ENCODE peak calls at places on chromosomes 12 and 14, in ten cellular contexts. I is K562; O is ovary; W is psoas muscle; N is SK-N-SH; J is CD8-positive, alpha-beta memory T cell; G is uterus; F is small intestine; K is PC-9; P is mammary epithelial cell. A is an unnamed sample.

GRCh38 chr12:131983554-131983953 is 33.8 kb downstream of the EP400 start:
- DNase-seq in K (no peak), J (no peak), W (no peak), N (no peak), I (no peak), P (no peak), F (no peak), O (no peak), G (no peak), A (no peak)

GRCh38 chr12:109053382-109054123 is 1.2 kb downstream of the USP30 start:
- DNase-seq in J (no peak), N (no peak), G (no peak), W (no peak), O (no peak), I (peak; percentile 29), F (peak; percentile 65), K (no peak), P (peak; percentile 4), A (no peak)

GRCh38 chr14:68977741-68978549 is 1.2 kb downstream of the ACTN1 start:
- DNase-seq in N (peak; percentile 82), W (peak; percentile 61), P (peak; percentile 84), F (no peak), O (peak; percentile 86), I (peak; percentile 59), K (peak; percentile 91), J (no peak), G (peak; percentile 82), A (peak; percentile 63)

GRCh38 chr14:55398679-55399078 is 13.0 kb downstream of the ATG14 start:
- DNase-seq in O (no peak), F (no peak), P (peak; percentile 90), I (no peak), G (no peak), N (no peak), W (no peak), J (no peak), K (peak; percentile 30), A (peak; percentile 6)

GRCh38 chr14:70585221-70585620 is 15.2 kb downstream of the MED6 start:
- DNase-seq in G (no peak), K (no peak), F (no peak), J (no peak), I (no peak), P (peak; percentile 21), W (no peak), N (no peak), O (no peak), A (peak; percentile 35)

GRCh38 chr12:131530427-131530826 is 180.5 kb upstream of the SFSWAP start:
- DNase-seq in G (no peak), I (no peak), J (no peak), N (no peak), K (no peak), P (no peak), O (no peak), F (no peak), W (no peak), A (no peak)

GRCh38 chr12:64450057-64450640 is 1.8 kb upstream of the TBK1 start:
- DNase-seq in I (no peak), F (no peak), W (no peak), N (no peak), J (no peak), K (no peak), O (no peak), P (no peak), G (no peak), A (no peak)

GRCh38 chr12:15575797-15576560 is 213.2 kb downstream of the EPS8 start:
- DNase-seq in F (peak; percentile 46), I (no peak), W (no peak), N (no peak), J (no peak), K (no peak), O (no peak), G (no peak), P (no peak), A (no peak)

GRCh38 chr12:104328790-104329189 is 25.3 kb downstream of the EID3 start:
- DNase-seq in P (no peak), W (no peak), K (no peak), J (no peak), N (no peak), I (no peak), F (no peak), G (no peak), O (no peak), A (no peak)
- H3K4me1 ChIP-seq in P (no peaks in the 10 kb centered on the region), W (no peaks in the 10 kb centered on the region), K (peaks cover 27% of the 10 kb centered on the region), J (no peaks in the 10 kb centered on the region), N (no peaks in the 10 kb centered on the region), I (no peaks in the 10 kb centered on the region), F (no peaks in the 10 kb centered on the region), G (no peaks in the 10 kb centered on the region), O (no peaks in the 10 kb centered on the region), A (no peaks in the 10 kb centered on the region)

DNA sequence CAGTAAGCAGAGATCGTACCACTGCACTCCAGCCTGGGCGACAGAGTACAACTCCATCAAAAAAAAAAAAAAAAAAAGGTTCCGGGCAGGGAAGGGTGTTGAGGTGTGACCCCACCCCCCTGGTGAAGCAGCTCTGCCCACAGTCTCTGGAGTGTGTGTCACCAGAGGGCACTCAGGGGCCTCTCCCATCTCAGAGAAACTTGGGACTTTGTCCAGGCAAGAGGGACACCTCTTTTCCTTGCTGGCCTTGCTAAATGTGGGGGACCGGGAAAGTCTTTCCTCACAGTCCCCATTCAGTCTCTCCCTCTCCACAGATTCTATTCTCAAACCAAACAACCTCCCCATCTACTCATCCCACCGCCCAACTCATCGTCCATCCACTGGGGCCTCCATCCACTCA is 43.6 kb downstream of the RFLNA start:
- DNase-seq in I (no peak), J (no peak), F (no peak), P (no peak), O (no peak), W (no peak), G (no peak), N (no peak), K (no peak), A (no peak)
- H3K36me3 ChIP-seq in I (peaks cover 60% of the 10 kb centered on the region), J (peaks cover 23% of the 10 kb centered on the region), F (peaks cover 25% of the 10 kb centered on the region), P (peaks cover 9% of the 10 kb centered on the region), O (no peaks in the 10 kb centered on the region), W (peaks cover 80% of the 10 kb centered on the region), G (no peaks in the 10 kb centered on the region), N (peaks cover 60% of the 10 kb centered on the region), K (peaks cover 4% of the 10 kb centered on the region), A (peaks cover 56% of the 10 kb centered on the region)

GRCh38 chr12:66629138-66629880 is 49.6 kb downstream of the GRIP1 start:
- DNase-seq in P (no peak), G (no peak), I (no peak), W (no peak), O (no peak), J (no peak), K (no peak), N (no peak), F (no peak), A (no peak)

GRCh38 chr12:66624806-66625205 is 54.1 kb downstream of the GRIP1 start:
- DNase-seq in O (no peak), F (no peak), N (no peak), P (no peak), J (no peak), K (no peak), W (no peak), I (no peak), G (no peak), A (no peak)

GRCh38 chr12:66627270-66627987 is 51.4 kb downstream of the GRIP1 start:
- DNase-seq in O (no peak), P (no peak), N (no peak), G (peak; percentile 21), W (peak; percentile 59), J (no peak), I (no peak), K (no peak), F (no peak), A (peak; percentile 4)

GRCh38 chr12:66623455-66623854 is 55.4 kb downstream of the GRIP1 start:
- DNase-seq in F (no peak), G (no peak), K (no peak), N (no peak), W (no peak), J (no peak), P (peak; percentile 32), O (no peak), I (no peak), A (no peak)

GRCh38 chr12:66627988-66628317 is 50.9 kb downstream of the GRIP1 start:
- DNase-seq in N (no peak), P (no peak), G (no peak), F (no peak), J (no peak), W (no peak), K (no peak), O (no peak), I (no peak), A (no peak)
- H3K4me1 ChIP-seq in N (no peaks in the 10 kb centered on the region), P (peaks cover 15% of the 10 kb centered on the region), G (no peaks in the 10 kb centered on the region), F (no peaks in the 10 kb centered on the region), J (no peaks in the 10 kb centered on the region), W (no peaks in the 10 kb centered on the region), K (no peaks in the 10 kb centered on the region), O (no peaks in the 10 kb centered on the region), I (no peaks in the 10 kb centered on the region), A (no peaks in the 10 kb centered on the region)

DNA sequence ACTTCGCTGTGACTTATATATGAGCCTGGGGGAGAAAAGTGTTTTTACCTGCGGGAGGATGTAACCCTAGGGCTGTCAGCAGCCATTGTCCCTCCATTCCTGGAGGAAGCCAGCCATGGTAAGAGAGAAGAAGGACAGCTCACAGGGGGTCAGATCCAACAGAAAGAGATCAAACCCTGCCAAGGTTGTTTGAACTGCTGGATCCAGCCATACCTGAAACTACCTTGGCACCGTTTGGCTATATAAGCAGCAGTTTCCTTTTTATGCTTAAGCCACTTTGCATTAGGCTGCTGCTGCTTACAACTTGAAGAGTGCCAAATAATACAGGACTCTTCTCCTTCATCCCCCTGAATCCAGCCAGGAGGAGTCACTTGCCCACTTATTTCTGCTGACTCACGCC is 205.5 kb downstream of the PHETA1 start:
- DNase-seq in W (no peak), N (no peak), O (no peak), K (no peak), J (no peak), G (no peak), F (no peak), P (no peak), I (no peak), A (no peak)
- H3K36me3 ChIP-seq in W (no peaks in the 10 kb centered on the region), N (no peaks in the 10 kb centered on the region), O (no peaks in the 10 kb centered on the region), K (no peaks in the 10 kb centered on the region), J (no peaks in the 10 kb centered on the region), G (no peaks in the 10 kb centered on the region), F (no peaks in the 10 kb centered on the region), P (no peaks in the 10 kb centered on the region), I (no peaks in the 10 kb centered on the region), A (no peaks in the 10 kb centered on the region)